ENCODE peak calls at places on chromosomes 11 and 22, in five cellular contexts. K is endothelial cell; T is 8988T; M is HT1080; N is activated naive CD4-positive, alpha-beta T cell. O is an unnamed sample.

GRCh38 chr11:28049338-28050216 is 58.4 kb downstream of the KIF18A start:
- DNase-seq in N (no peak), K (no peak), M (peak), T (no peak), O (no peak)

GRCh38 chr22:38314992-38315800 is 2.0 kb downstream of the CSNK1E start:
- DNase-seq in M (peak), K (no peak), N (no peak), T (no peak), O (no peak)

GRCh38 chr11:61811831-61812230 is 5.0 kb downstream of the FADS1 start:
- DNase-seq in N (no peak), T (no peak), K (no peak), M (no peak), O (no peak)

GRCh38 chr11:111521132-111521531 is 6.6 kb downstream of the HOATZ start:
- DNase-seq in M (no peak), T (no peak), K (no peak), N (no peak), O (no peak)

GRCh38 chr22:49969751-49970527 is 9.4 kb downstream of the PIM3 start:
- DNase-seq in N (no peak), K (peak), M (no peak), T (peak), O (no peak)

GRCh38 chr22:43862074-43862881 is at the start of gene SULT4A1:
- DNase-seq in M (no peak), N (no peak), K (no peak), T (no peak), O (no peak)

GRCh38 chr22:45478108-45478771 is 24.4 kb upstream of the FBLN1 start:
- DNase-seq in T (no peak), M (no peak), N (no peak), K (no peak), O (peak)

GRCh38 chr22:21455334-21456089 is 11.7 kb upstream of the TMEM191C start:
- DNase-seq in T (no peak), K (no peak), M (no peak), N (no peak), O (no peak)

GRCh38 chr11:45225277-45225676 is 60.9 kb downstream of the SYT13 start:
- DNase-seq in M (no peak), N (no peak), K (no peak), T (no peak), O (no peak)

GRCh38 chr11:86141645-86142569 is 73.0 kb upstream of the PICALM start:
- DNase-seq in K (no peak), T (no peak), N (no peak), M (no peak), O (no peak)

GRCh38 chr11:120612363-120613263 is 101.1 kb downstream of the GRIK4 start:
- DNase-seq in N (no peak), M (peak), T (no peak), K (no peak), O (no peak)

GRCh38 chr11:13135385-13136271 is 126.5 kb downstream of the RASSF10 start:
- DNase-seq in T (no peak), K (no peak), M (peak), N (no peak), O (peak)

GRCh38 chr11:86991341-86991740 is 36.1 kb upstream of the FZD4 start:
- DNase-seq in T (no peak), K (no peak), M (no peak), N (no peak), O (no peak)